ENCODE peak calls at places on chromosomes 6 and 20, in six cellular contexts. One of them, this sample, is unnamed.

GRCh38 chr6:140183881-140184280 is 809.4 kb upstream of the CITED2 start:
- DNase-seq in fibroblast of lung: peak
- DNase-seq in endothelial cell of umbilical vein: no peak
- DNase-seq in fibroblast of mammary gland: peak
- DNase-seq in SJSA1: peak
- DNase-seq in naive thymus-derived CD4-positive, alpha-beta T cell: no peak
- DNase-seq in this sample: no peak

GRCh38 chr6:4635666-4636065 is 140.5 kb upstream of the CDYL start:
- DNase-seq in fibroblast of mammary gland: peak
- DNase-seq in SJSA1: no peak
- DNase-seq in fibroblast of lung: no peak
- DNase-seq in naive thymus-derived CD4-positive, alpha-beta T cell: no peak
- DNase-seq in endothelial cell of umbilical vein: no peak
- DNase-seq in this sample: no peak

GRCh38 chr20:50577175-50578018 is 67.2 kb downstream of the PTPN1 start:
- DNase-seq in fibroblast of lung: no peak
- DNase-seq in fibroblast of mammary gland: no peak
- DNase-seq in SJSA1: no peak
- DNase-seq in endothelial cell of umbilical vein: no peak
- DNase-seq in naive thymus-derived CD4-positive, alpha-beta T cell: no peak
- DNase-seq in this sample: no peak

GRCh38 chr6:135280375-135281136 is 99.4 kb downstream of the MYB start:
- DNase-seq in fibroblast of mammary gland: peak
- DNase-seq in endothelial cell of umbilical vein: peak
- DNase-seq in naive thymus-derived CD4-positive, alpha-beta T cell: no peak
- DNase-seq in fibroblast of lung: peak
- DNase-seq in SJSA1: no peak
- DNase-seq in this sample: no peak

GRCh38 chr20:17320456-17320855 is 93.6 kb downstream of the PCSK2 start:
- DNase-seq in naive thymus-derived CD4-positive, alpha-beta T cell: no peak
- DNase-seq in SJSA1: no peak
- DNase-seq in fibroblast of mammary gland: no peak
- DNase-seq in fibroblast of lung: no peak
- DNase-seq in endothelial cell of umbilical vein: no peak
- DNase-seq in this sample: no peak

GRCh38 chr20:47502801-47503239 is 1.1 kb downstream of the NCOA3 start:
- DNase-seq in fibroblast of lung: peak
- DNase-seq in SJSA1: peak
- DNase-seq in fibroblast of mammary gland: peak
- DNase-seq in endothelial cell of umbilical vein: peak
- DNase-seq in naive thymus-derived CD4-positive, alpha-beta T cell: peak
- DNase-seq in this sample: no peak

GRCh38 chr6:144969154-144969553 is 684.0 kb downstream of the UTRN start:
- DNase-seq in fibroblast of mammary gland: no peak
- DNase-seq in naive thymus-derived CD4-positive, alpha-beta T cell: no peak
- DNase-seq in endothelial cell of umbilical vein: no peak
- DNase-seq in fibroblast of lung: peak
- DNase-seq in SJSA1: no peak
- DNase-seq in this sample: no peak

GRCh38 chr20:51697119-51697826 is 70.9 kb downstream of the ATP9A start:
- DNase-seq in fibroblast of lung: peak
- DNase-seq in naive thymus-derived CD4-positive, alpha-beta T cell: no peak
- DNase-seq in fibroblast of mammary gland: peak
- DNase-seq in SJSA1: no peak
- DNase-seq in endothelial cell of umbilical vein: peak
- DNase-seq in this sample: no peak

GRCh38 chr20:50405235-50405914 is 104.8 kb upstream of the PTPN1 start:
- DNase-seq in naive thymus-derived CD4-positive, alpha-beta T cell: no peak
- DNase-seq in fibroblast of lung: no peak
- DNase-seq in SJSA1: no peak
- DNase-seq in fibroblast of mammary gland: no peak
- DNase-seq in endothelial cell of umbilical vein: no peak
- DNase-seq in this sample: no peak

GRCh38 chr6:18387061-18387721 is at the start of gene RNF144B:
- DNase-seq in fibroblast of mammary gland: peak
- DNase-seq in SJSA1: peak
- DNase-seq in naive thymus-derived CD4-positive, alpha-beta T cell: peak
- DNase-seq in fibroblast of lung: peak
- DNase-seq in endothelial cell of umbilical vein: peak
- DNase-seq in this sample: no peak

GRCh38 chr20:16287776-16288175 is 285.5 kb downstream of the KIF16B start:
- DNase-seq in SJSA1: no peak
- DNase-seq in naive thymus-derived CD4-positive, alpha-beta T cell: no peak
- DNase-seq in fibroblast of mammary gland: no peak
- DNase-seq in fibroblast of lung: no peak
- DNase-seq in endothelial cell of umbilical vein: no peak
- DNase-seq in this sample: no peak

GRCh38 chr20:29079769-29080690 is 2177.4 kb upstream of the DEFB115 start:
- DNase-seq in endothelial cell of umbilical vein: no peak
- DNase-seq in SJSA1: no peak
- DNase-seq in fibroblast of lung: peak
- DNase-seq in naive thymus-derived CD4-positive, alpha-beta T cell: no peak
- DNase-seq in fibroblast of mammary gland: peak
- DNase-seq in this sample: no peak

GRCh38 chr6:119856136-119856535 is 506.6 kb upstream of the MAN1A1 start:
- DNase-seq in fibroblast of lung: no peak
- DNase-seq in SJSA1: no peak
- DNase-seq in naive thymus-derived CD4-positive, alpha-beta T cell: no peak
- DNase-seq in endothelial cell of umbilical vein: no peak
- DNase-seq in fibroblast of mammary gland: no peak
- DNase-seq in this sample: no peak

GRCh38 chr6:80003841-80004198 is 629 bp upstream of the TTK start:
- DNase-seq in fibroblast of mammary gland: no peak
- DNase-seq in SJSA1: no peak
- DNase-seq in endothelial cell of umbilical vein: no peak
- DNase-seq in naive thymus-derived CD4-positive, alpha-beta T cell: no peak
- DNase-seq in fibroblast of lung: no peak
- DNase-seq in this sample: no peak

GRCh38 chr6:50143011-50143719 is 93.4 kb upstream of the DEFB112 start:
- DNase-seq in naive thymus-derived CD4-positive, alpha-beta T cell: no peak
- DNase-seq in endothelial cell of umbilical vein: no peak
- DNase-seq in fibroblast of lung: no peak
- DNase-seq in SJSA1: peak
- DNase-seq in fibroblast of mammary gland: no peak
- DNase-seq in this sample: no peak

GRCh38 chr20:22572023-22572422 is 12.3 kb downstream of the FOXA2 start:
- DNase-seq in fibroblast of lung: no peak
- DNase-seq in naive thymus-derived CD4-positive, alpha-beta T cell: no peak
- DNase-seq in fibroblast of mammary gland: no peak
- DNase-seq in endothelial cell of umbilical vein: no peak
- DNase-seq in SJSA1: no peak
- DNase-seq in this sample: no peak

GRCh38 chr6:129329677-129330076 is 380.3 kb downstream of the ARHGAP18 start:
- DNase-seq in endothelial cell of umbilical vein: no peak
- DNase-seq in fibroblast of lung: no peak
- DNase-seq in naive thymus-derived CD4-positive, alpha-beta T cell: no peak
- DNase-seq in fibroblast of mammary gland: no peak
- DNase-seq in SJSA1: no peak
- DNase-seq in this sample: no peak

GRCh38 chr20:44218441-44218840 is 7.9 kb upstream of the OSER1 start:
- DNase-seq in fibroblast of lung: no peak
- DNase-seq in naive thymus-derived CD4-positive, alpha-beta T cell: peak
- DNase-seq in endothelial cell of umbilical vein: no peak
- DNase-seq in fibroblast of mammary gland: no peak
- DNase-seq in SJSA1: no peak
- DNase-seq in this sample: no peak

GRCh38 chr6:85469276-85470022 is 19.6 kb downstream of the NT5E start:
- DNase-seq in SJSA1: no peak
- DNase-seq in fibroblast of lung: peak
- DNase-seq in naive thymus-derived CD4-positive, alpha-beta T cell: no peak
- DNase-seq in fibroblast of mammary gland: no peak
- DNase-seq in endothelial cell of umbilical vein: no peak
- DNase-seq in this sample: no peak

GRCh38 chr6:101396552-101397173 is 3.2 kb downstream of the GRIK2 start:
- DNase-seq in endothelial cell of umbilical vein: peak
- DNase-seq in fibroblast of lung: peak
- DNase-seq in fibroblast of mammary gland: peak
- DNase-seq in SJSA1: peak
- DNase-seq in naive thymus-derived CD4-positive, alpha-beta T cell: peak
- DNase-seq in this sample: no peak

GRCh38 chr20:50464026-50464724 is 46.0 kb upstream of the PTPN1 start:
- DNase-seq in endothelial cell of umbilical vein: peak
- DNase-seq in naive thymus-derived CD4-positive, alpha-beta T cell: peak
- DNase-seq in fibroblast of lung: peak
- DNase-seq in SJSA1: peak
- DNase-seq in fibroblast of mammary gland: peak
- DNase-seq in this sample: no peak

GRCh38 chr6:3208096-3208774 is 19.2 kb downstream of the TUBB2B start:
- DNase-seq in endothelial cell of umbilical vein: no peak
- DNase-seq in SJSA1: no peak
- DNase-seq in naive thymus-derived CD4-positive, alpha-beta T cell: no peak
- DNase-seq in fibroblast of mammary gland: peak
- DNase-seq in fibroblast of lung: peak
- DNase-seq in this sample: no peak

GRCh38 chr20:54221383-54221782 is 13.5 kb downstream of the PFDN4 start:
- DNase-seq in endothelial cell of umbilical vein: no peak
- DNase-seq in naive thymus-derived CD4-positive, alpha-beta T cell: peak
- DNase-seq in fibroblast of lung: no peak
- DNase-seq in fibroblast of mammary gland: no peak
- DNase-seq in SJSA1: no peak
- DNase-seq in this sample: no peak

GRCh38 chr6:73580247-73581149 is 59.7 kb upstream of the EEF1A1 start:
- DNase-seq in SJSA1: peak
- DNase-seq in fibroblast of mammary gland: peak
- DNase-seq in endothelial cell of umbilical vein: peak
- DNase-seq in naive thymus-derived CD4-positive, alpha-beta T cell: peak
- DNase-seq in fibroblast of lung: peak
- DNase-seq in this sample: peak

GRCh38 chr20:13510837-13511488 is 127.8 kb downstream of the TASP1 start:
- DNase-seq in endothelial cell of umbilical vein: no peak
- DNase-seq in fibroblast of mammary gland: peak
- DNase-seq in naive thymus-derived CD4-positive, alpha-beta T cell: no peak
- DNase-seq in SJSA1: no peak
- DNase-seq in fibroblast of lung: peak
- DNase-seq in this sample: no peak

GRCh38 chr20:21430031-21430430 is 32.7 kb upstream of the NKX2-4 start:
- DNase-seq in endothelial cell of umbilical vein: no peak
- DNase-seq in fibroblast of lung: no peak
- DNase-seq in fibroblast of mammary gland: no peak
- DNase-seq in naive thymus-derived CD4-positive, alpha-beta T cell: no peak
- DNase-seq in SJSA1: no peak
- DNase-seq in this sample: no peak

GRCh38 chr6:156774872-156775405 is 2.2 kb upstream of the ARID1B start:
- DNase-seq in endothelial cell of umbilical vein: peak
- DNase-seq in naive thymus-derived CD4-positive, alpha-beta T cell: no peak
- DNase-seq in SJSA1: peak
- DNase-seq in fibroblast of mammary gland: peak
- DNase-seq in fibroblast of lung: no peak
- DNase-seq in this sample: no peak

GRCh38 chr20:38109025-38109541 is 56.0 kb downstream of the TGM2 start:
- DNase-seq in naive thymus-derived CD4-positive, alpha-beta T cell: no peak
- DNase-seq in endothelial cell of umbilical vein: no peak
- DNase-seq in fibroblast of lung: peak
- DNase-seq in SJSA1: no peak
- DNase-seq in fibroblast of mammary gland: peak
- DNase-seq in this sample: no peak

GRCh38 chr6:156787569-156788492 is 10.7 kb downstream of the ARID1B start:
- DNase-seq in fibroblast of mammary gland: no peak
- DNase-seq in fibroblast of lung: peak
- DNase-seq in endothelial cell of umbilical vein: no peak
- DNase-seq in naive thymus-derived CD4-positive, alpha-beta T cell: no peak
- DNase-seq in SJSA1: no peak
- DNase-seq in this sample: no peak

GRCh38 chr6:73484438-73484837 is 22.9 kb downstream of the MTO1 start:
- DNase-seq in fibroblast of lung: no peak
- DNase-seq in SJSA1: no peak
- DNase-seq in endothelial cell of umbilical vein: no peak
- DNase-seq in naive thymus-derived CD4-positive, alpha-beta T cell: no peak
- DNase-seq in fibroblast of mammary gland: no peak
- DNase-seq in this sample: no peak

GRCh38 chr6:145155873-145156782 is 579.2 kb downstream of the EPM2A start:
- DNase-seq in endothelial cell of umbilical vein: no peak
- DNase-seq in naive thymus-derived CD4-positive, alpha-beta T cell: no peak
- DNase-seq in fibroblast of mammary gland: peak
- DNase-seq in SJSA1: no peak
- DNase-seq in fibroblast of lung: no peak
- DNase-seq in this sample: no peak

GRCh38 chr6:138575257-138575656 is 76.0 kb upstream of the NHSL1 start:
- DNase-seq in SJSA1: no peak
- DNase-seq in endothelial cell of umbilical vein: no peak
- DNase-seq in fibroblast of lung: no peak
- DNase-seq in naive thymus-derived CD4-positive, alpha-beta T cell: no peak
- DNase-seq in fibroblast of mammary gland: no peak
- DNase-seq in this sample: no peak

GRCh38 chr6:41522780-41523548 is 23.2 kb upstream of the FOXP4 start:
- DNase-seq in naive thymus-derived CD4-positive, alpha-beta T cell: no peak
- DNase-seq in fibroblast of mammary gland: no peak
- DNase-seq in fibroblast of lung: no peak
- DNase-seq in endothelial cell of umbilical vein: no peak
- DNase-seq in SJSA1: no peak
- DNase-seq in this sample: no peak

DNA sequence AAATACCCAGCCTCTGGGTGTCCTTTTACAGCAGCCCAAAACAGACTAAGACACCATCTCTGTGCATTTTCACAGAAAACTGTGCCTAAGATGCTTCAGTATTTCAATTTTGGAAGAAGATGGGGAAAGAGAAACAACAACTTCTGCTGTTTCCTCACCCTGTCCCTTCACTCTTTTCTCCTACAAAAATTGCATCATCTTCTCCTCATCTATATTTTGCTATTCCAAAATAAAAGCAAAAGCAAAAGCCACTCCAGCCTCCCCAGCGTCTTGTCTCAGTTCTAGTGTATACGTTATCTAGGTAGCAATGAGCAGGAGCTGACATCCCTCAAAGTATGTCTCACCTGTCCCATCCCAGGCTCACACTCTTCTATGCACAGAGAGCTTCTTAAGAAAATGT is 163.9 kb upstream of the TAB2 start:
- DNase-seq in SJSA1: no peak
- DNase-seq in fibroblast of lung: no peak
- DNase-seq in endothelial cell of umbilical vein: no peak
- DNase-seq in fibroblast of mammary gland: no peak
- DNase-seq in naive thymus-derived CD4-positive, alpha-beta T cell: no peak
- DNase-seq in this sample: no peak
- H3K4me3 ChIP-seq in SJSA1: no peak
- H3K4me3 ChIP-seq in fibroblast of lung: no peak
- H3K4me3 ChIP-seq in endothelial cell of umbilical vein: no peak
- H3K4me3 ChIP-seq in fibroblast of mammary gland: no peak
- H3K4me3 ChIP-seq in naive thymus-derived CD4-positive, alpha-beta T cell: no peak
- H3K4me3 ChIP-seq in this sample: no peak

GRCh38 chr6:99933129-99933528 is 60.9 kb downstream of the MCHR2 start:
- DNase-seq in naive thymus-derived CD4-positive, alpha-beta T cell: no peak
- DNase-seq in fibroblast of lung: peak
- DNase-seq in SJSA1: peak
- DNase-seq in fibroblast of mammary gland: peak
- DNase-seq in endothelial cell of umbilical vein: no peak
- DNase-seq in this sample: no peak
- H3K4me3 ChIP-seq in naive thymus-derived CD4-positive, alpha-beta T cell: no peak
- H3K4me3 ChIP-seq in fibroblast of lung: no peak
- H3K4me3 ChIP-seq in SJSA1: no peak
- H3K4me3 ChIP-seq in fibroblast of mammary gland: no peak
- H3K4me3 ChIP-seq in endothelial cell of umbilical vein: no peak
- H3K4me3 ChIP-seq in this sample: no peak

GRCh38 chr20:36654506-36654905 is 8.5 kb upstream of the SLA2 start:
- DNase-seq in naive thymus-derived CD4-positive, alpha-beta T cell: no peak
- DNase-seq in endothelial cell of umbilical vein: no peak
- DNase-seq in SJSA1: no peak
- DNase-seq in fibroblast of mammary gland: no peak
- DNase-seq in fibroblast of lung: no peak
- DNase-seq in this sample: no peak
- H3K4me3 ChIP-seq in naive thymus-derived CD4-positive, alpha-beta T cell: no peak
- H3K4me3 ChIP-seq in endothelial cell of umbilical vein: no peak
- H3K4me3 ChIP-seq in SJSA1: no peak
- H3K4me3 ChIP-seq in fibroblast of mammary gland: no peak
- H3K4me3 ChIP-seq in fibroblast of lung: no peak
- H3K4me3 ChIP-seq in this sample: no peak

GRCh38 chr6:148513145-148514071 is 170.8 kb downstream of the SASH1 start:
- DNase-seq in fibroblast of lung: no peak
- DNase-seq in endothelial cell of umbilical vein: no peak
- DNase-seq in fibroblast of mammary gland: peak
- DNase-seq in naive thymus-derived CD4-positive, alpha-beta T cell: no peak
- DNase-seq in SJSA1: no peak
- DNase-seq in this sample: no peak
- H3K4me3 ChIP-seq in fibroblast of lung: peak
- H3K4me3 ChIP-seq in endothelial cell of umbilical vein: no peak
- H3K4me3 ChIP-seq in fibroblast of mammary gland: peak
- H3K4me3 ChIP-seq in naive thymus-derived CD4-positive, alpha-beta T cell: no peak
- H3K4me3 ChIP-seq in SJSA1: no peak
- H3K4me3 ChIP-seq in this sample: no peak